ENCODE peak calls at places on chromosomes 16 and 17, in five cellular contexts. One of them, this sample, is unnamed.

GRCh38 chr16:85327731-85328664 is 215.7 kb upstream of the CIBAR2 start:
- DNase-seq in astrocyte of the spinal cord: peak; percentile 82
- DNase-seq in activated CD8-positive, alpha-beta memory T cell treated with anti-CD3 and anti-CD28 coated beads for 24 hours: no peak
- DNase-seq in ELR: no peak
- DNase-seq in HEK293T: peak; percentile 70
- DNase-seq in this sample: peak; percentile 61

GRCh38 chr16:9908613-9909012 is 273.6 kb downstream of the GRIN2A start:
- DNase-seq in HEK293T: no peak
- DNase-seq in ELR: no peak
- DNase-seq in activated CD8-positive, alpha-beta memory T cell treated with anti-CD3 and anti-CD28 coated beads for 24 hours: no peak
- DNase-seq in astrocyte of the spinal cord: no peak
- DNase-seq in this sample: no peak

GRCh38 chr17:52145496-52145895 is 13.0 kb downstream of the CA10 start:
- DNase-seq in activated CD8-positive, alpha-beta memory T cell treated with anti-CD3 and anti-CD28 coated beads for 24 hours: no peak
- DNase-seq in astrocyte of the spinal cord: peak; percentile 62
- DNase-seq in HEK293T: no peak
- DNase-seq in ELR: peak; percentile 94
- DNase-seq in this sample: no peak

GRCh38 chr16:58863761-58864160 is 129.6 kb upstream of the GOT2 start:
- DNase-seq in activated CD8-positive, alpha-beta memory T cell treated with anti-CD3 and anti-CD28 coated beads for 24 hours: no peak
- DNase-seq in astrocyte of the spinal cord: no peak
- DNase-seq in HEK293T: no peak
- DNase-seq in ELR: no peak
- DNase-seq in this sample: no peak

GRCh38 chr17:58312021-58312630 is 16.5 kb downstream of the TSPOAP1 start:
- DNase-seq in activated CD8-positive, alpha-beta memory T cell treated with anti-CD3 and anti-CD28 coated beads for 24 hours: no peak
- DNase-seq in HEK293T: no peak
- DNase-seq in astrocyte of the spinal cord: no peak
- DNase-seq in ELR: no peak
- DNase-seq in this sample: peak; percentile 8

GRCh38 chr16:50096791-50097190 is 31.0 kb downstream of the HEATR3 start:
- DNase-seq in ELR: peak; percentile 86
- DNase-seq in activated CD8-positive, alpha-beta memory T cell treated with anti-CD3 and anti-CD28 coated beads for 24 hours: no peak
- DNase-seq in astrocyte of the spinal cord: peak; percentile 53
- DNase-seq in HEK293T: no peak
- DNase-seq in this sample: no peak

GRCh38 chr17:82023447-82024241 is 539 bp downstream of the LRRC45 start:
- DNase-seq in activated CD8-positive, alpha-beta memory T cell treated with anti-CD3 and anti-CD28 coated beads for 24 hours: peak; percentile 77
- DNase-seq in HEK293T: no peak
- DNase-seq in astrocyte of the spinal cord: no peak
- DNase-seq in ELR: peak; percentile 45
- DNase-seq in this sample: peak; percentile 60

GRCh38 chr16:86533076-86533475 is 22.0 kb downstream of the MTHFSD start:
- DNase-seq in HEK293T: no peak
- DNase-seq in activated CD8-positive, alpha-beta memory T cell treated with anti-CD3 and anti-CD28 coated beads for 24 hours: no peak
- DNase-seq in ELR: no peak
- DNase-seq in astrocyte of the spinal cord: no peak
- DNase-seq in this sample: no peak

GRCh38 chr16:49617710-49618330 is 238.1 kb downstream of the ZNF423 start:
- DNase-seq in astrocyte of the spinal cord: no peak
- DNase-seq in activated CD8-positive, alpha-beta memory T cell treated with anti-CD3 and anti-CD28 coated beads for 24 hours: peak; percentile 11
- DNase-seq in HEK293T: no peak
- DNase-seq in ELR: no peak
- DNase-seq in this sample: no peak

GRCh38 chr16:86756882-86757703 is 178.7 kb downstream of the FOXL1 start:
- DNase-seq in astrocyte of the spinal cord: peak; percentile 22
- DNase-seq in ELR: no peak
- DNase-seq in activated CD8-positive, alpha-beta memory T cell treated with anti-CD3 and anti-CD28 coated beads for 24 hours: no peak
- DNase-seq in HEK293T: no peak
- DNase-seq in this sample: no peak

GRCh38 chr17:50872710-50873424 is 6.7 kb upstream of the TOB1 start:
- DNase-seq in HEK293T: no peak
- DNase-seq in astrocyte of the spinal cord: peak; percentile 48
- DNase-seq in activated CD8-positive, alpha-beta memory T cell treated with anti-CD3 and anti-CD28 coated beads for 24 hours: no peak
- DNase-seq in ELR: peak; percentile 49
- DNase-seq in this sample: no peak

GRCh38 chr17:42618442-42619150 is 9.1 kb downstream of the TUBG1 start:
- DNase-seq in astrocyte of the spinal cord: peak; percentile 22
- DNase-seq in ELR: peak; percentile 52
- DNase-seq in activated CD8-positive, alpha-beta memory T cell treated with anti-CD3 and anti-CD28 coated beads for 24 hours: no peak
- DNase-seq in HEK293T: no peak
- DNase-seq in this sample: peak; percentile 87

GRCh38 chr16:89375021-89375420 is 115.3 kb downstream of the ANKRD11 start:
- DNase-seq in ELR: no peak
- DNase-seq in HEK293T: peak; percentile 45
- DNase-seq in activated CD8-positive, alpha-beta memory T cell treated with anti-CD3 and anti-CD28 coated beads for 24 hours: no peak
- DNase-seq in astrocyte of the spinal cord: no peak
- DNase-seq in this sample: peak; percentile 74

GRCh38 chr17:68381076-68381900 is 76.0 kb downstream of the WIPI1 start:
- DNase-seq in HEK293T: no peak
- DNase-seq in activated CD8-positive, alpha-beta memory T cell treated with anti-CD3 and anti-CD28 coated beads for 24 hours: no peak
- DNase-seq in astrocyte of the spinal cord: peak; percentile 86
- DNase-seq in ELR: peak; percentile 100
- DNase-seq in this sample: no peak